ENCODE peak calls at places on chromosome X, in nine cellular contexts. Q, J, U, P, O, F, W, G and K are unnamed samples.

GRCh38 chrX:153719238-153719637 is 4.9 kb downstream of the BCAP31 start:
- DNase-seq in J (no peak), G (no peak), W (no peak), Q (no peak), P (no peak), F (no peak), O (no peak), U (no peak), K (no peak)

GRCh38 chrX:16250296-16250695 is 83.0 kb downstream of the MAGEB17 start:
- DNase-seq in W (no peak), P (no peak), F (no peak), U (peak), Q (no peak), G (no peak), O (no peak), J (no peak), K (no peak)

GRCh38 chrX:48689143-48689920 is 5.7 kb downstream of the WAS start:
- DNase-seq in Q (no peak), O (no peak), W (no peak), J (no peak), G (no peak), F (no peak), U (no peak), P (no peak), K (no peak)

GRCh38 chrX:39855748-39856129 is 242.0 kb downstream of the BCOR start:
- DNase-seq in F (no peak), G (no peak), J (no peak), W (peak), P (no peak), O (peak), U (peak), Q (no peak), K (no peak)

GRCh38 chrX:136674270-136674986 is 26.5 kb downstream of the CD40LG start:
- DNase-seq in W (no peak), Q (no peak), O (no peak), F (no peak), J (no peak), U (no peak), G (no peak), P (no peak), K (no peak)

GRCh38 chrX:154714925-154715324 is 36.0 kb downstream of the GAB3 start:
- DNase-seq in U (peak), W (peak), P (peak), Q (peak), G (no peak), O (peak), J (no peak), F (no peak), K (peak)

GRCh38 chrX:34371740-34372139 is 239.6 kb upstream of the FAM47A start:
- DNase-seq in J (no peak), O (no peak), P (no peak), W (no peak), U (no peak), G (no peak), F (no peak), Q (no peak), K (no peak)

GRCh38 chrX:21770631-21771321 is 12.9 kb upstream of the SMPX start:
- DNase-seq in J (no peak), U (no peak), F (no peak), O (no peak), G (no peak), W (no peak), P (no peak), Q (no peak), K (no peak)

GRCh38 chrX:47743504-47743903 is 84.5 kb upstream of the UXT start:
- DNase-seq in J (no peak), G (no peak), U (peak), Q (no peak), O (no peak), F (no peak), P (no peak), W (no peak), K (no peak)

GRCh38 chrX:45070116-45071007 is 130.3 kb downstream of the DIPK2B start:
- DNase-seq in F (no peak), Q (no peak), J (no peak), O (peak), W (peak), G (no peak), P (no peak), U (peak), K (no peak)

GRCh38 chrX:78074088-78074487 is 30.0 kb upstream of the PGK1 start:
- DNase-seq in J (no peak), W (no peak), O (no peak), Q (no peak), U (no peak), P (no peak), F (no peak), G (no peak), K (no peak)

GRCh38 chrX:147910607-147911006 is 1.1 kb upstream of the FMR1 start:
- DNase-seq in O (no peak), W (no peak), F (no peak), P (no peak), U (no peak), Q (no peak), J (no peak), G (no peak), K (no peak)

GRCh38 chrX:104695593-104695992 is 129.6 kb downstream of the IL1RAPL2 start:
- DNase-seq in U (no peak), Q (no peak), F (no peak), J (no peak), O (no peak), W (no peak), G (no peak), P (no peak), K (no peak)

GRCh38 chrX:21638311-21638710 is 19.8 kb downstream of the KLHL34 start:
- DNase-seq in W (peak), O (no peak), J (no peak), P (no peak), G (no peak), U (peak), Q (no peak), F (no peak), K (no peak)

GRCh38 chrX:50770702-50771101 is 43.3 kb downstream of the SHROOM4 start:
- DNase-seq in O (no peak), Q (no peak), F (no peak), U (no peak), G (no peak), W (no peak), P (no peak), J (no peak), K (no peak)

GRCh38 chrX:119237526-119238035 is 1.5 kb downstream of the PGRMC1 start:
- DNase-seq in W (no peak), O (no peak), U (peak), F (no peak), G (no peak), P (no peak), J (no peak), Q (no peak), K (no peak)